ENCODE peak calls at places on chromosome 5, in seven cellular contexts. One of them, this sample, is unnamed.

GRCh38 chr5:37847978-37848425 is 8.2 kb upstream of the GDNF start:
- DNase-seq in WERI-Rb-1: peak
- DNase-seq in substantia nigra: no peak
- DNase-seq in DND-41: no peak
- DNase-seq in NCI-H2107: peak
- DNase-seq in nucleus accumbens: no peak
- DNase-seq in CD8-positive, alpha-beta T cell: no peak
- DNase-seq in this sample: no peak

GRCh38 chr5:140312067-140312790 is 9.3 kb upstream of the PFDN1 start:
- DNase-seq in WERI-Rb-1: no peak
- DNase-seq in substantia nigra: no peak
- DNase-seq in DND-41: no peak
- DNase-seq in NCI-H2107: no peak
- DNase-seq in nucleus accumbens: no peak
- DNase-seq in CD8-positive, alpha-beta T cell: no peak
- DNase-seq in this sample: no peak

GRCh38 chr5:17019324-17019723 is 83.2 kb upstream of the MYO10 start:
- DNase-seq in WERI-Rb-1: no peak
- DNase-seq in substantia nigra: no peak
- DNase-seq in DND-41: no peak
- DNase-seq in NCI-H2107: no peak
- DNase-seq in nucleus accumbens: no peak
- DNase-seq in CD8-positive, alpha-beta T cell: no peak
- DNase-seq in this sample: no peak

GRCh38 chr5:149314571-149315111 is 30.7 kb upstream of the GRPEL2 start:
- DNase-seq in WERI-Rb-1: peak
- DNase-seq in substantia nigra: no peak
- DNase-seq in DND-41: no peak
- DNase-seq in NCI-H2107: no peak
- DNase-seq in nucleus accumbens: no peak
- DNase-seq in CD8-positive, alpha-beta T cell: no peak
- DNase-seq in this sample: no peak

GRCh38 chr5:60339691-60340191 is 360.2 kb downstream of the DEPDC1B start:
- DNase-seq in WERI-Rb-1: no peak
- DNase-seq in substantia nigra: peak
- DNase-seq in DND-41: no peak
- DNase-seq in NCI-H2107: no peak
- DNase-seq in nucleus accumbens: no peak
- DNase-seq in CD8-positive, alpha-beta T cell: no peak
- DNase-seq in this sample: peak

GRCh38 chr5:2176581-2176980 is 293.9 kb upstream of the IRX4 start:
- DNase-seq in WERI-Rb-1: no peak
- DNase-seq in substantia nigra: no peak
- DNase-seq in DND-41: no peak
- DNase-seq in NCI-H2107: no peak
- DNase-seq in nucleus accumbens: no peak
- DNase-seq in CD8-positive, alpha-beta T cell: no peak
- DNase-seq in this sample: no peak

GRCh38 chr5:68077349-68077894 is 138.1 kb upstream of the PIK3R1 start:
- DNase-seq in WERI-Rb-1: peak
- DNase-seq in substantia nigra: no peak
- DNase-seq in DND-41: no peak
- DNase-seq in NCI-H2107: no peak
- DNase-seq in nucleus accumbens: no peak
- DNase-seq in CD8-positive, alpha-beta T cell: no peak
- DNase-seq in this sample: no peak

GRCh38 chr5:124806026-124806856 is 59.8 kb upstream of the ZNF608 start:
- DNase-seq in WERI-Rb-1: peak
- DNase-seq in substantia nigra: peak
- DNase-seq in DND-41: no peak
- DNase-seq in NCI-H2107: peak
- DNase-seq in nucleus accumbens: no peak
- DNase-seq in CD8-positive, alpha-beta T cell: no peak
- DNase-seq in this sample: peak

GRCh38 chr5:7331083-7331482 is 64.9 kb upstream of the ADCY2 start:
- DNase-seq in WERI-Rb-1: no peak
- DNase-seq in substantia nigra: no peak
- DNase-seq in DND-41: no peak
- DNase-seq in NCI-H2107: peak
- DNase-seq in nucleus accumbens: no peak
- DNase-seq in CD8-positive, alpha-beta T cell: no peak
- DNase-seq in this sample: no peak

GRCh38 chr5:140630296-140630695 is 2.7 kb downstream of the CD14 start:
- DNase-seq in WERI-Rb-1: no peak
- DNase-seq in substantia nigra: no peak
- DNase-seq in DND-41: no peak
- DNase-seq in NCI-H2107: no peak
- DNase-seq in nucleus accumbens: no peak
- DNase-seq in CD8-positive, alpha-beta T cell: no peak
- DNase-seq in this sample: no peak

GRCh38 chr5:84393969-84394368 is 9.3 kb upstream of the EDIL3 start:
- DNase-seq in WERI-Rb-1: no peak
- DNase-seq in substantia nigra: no peak
- DNase-seq in DND-41: no peak
- DNase-seq in NCI-H2107: no peak
- DNase-seq in nucleus accumbens: no peak
- DNase-seq in CD8-positive, alpha-beta T cell: no peak
- DNase-seq in this sample: no peak

GRCh38 chr5:132103380-132103951 is 29.9 kb downstream of the CSF2 start:
- DNase-seq in WERI-Rb-1: no peak
- DNase-seq in substantia nigra: no peak
- DNase-seq in DND-41: peak
- DNase-seq in NCI-H2107: no peak
- DNase-seq in nucleus accumbens: no peak
- DNase-seq in CD8-positive, alpha-beta T cell: peak
- DNase-seq in this sample: no peak

GRCh38 chr5:556909-557441 is 32.7 kb upstream of the SLC9A3 start:
- DNase-seq in WERI-Rb-1: peak
- DNase-seq in substantia nigra: no peak
- DNase-seq in DND-41: no peak
- DNase-seq in NCI-H2107: no peak
- DNase-seq in nucleus accumbens: no peak
- DNase-seq in CD8-positive, alpha-beta T cell: no peak
- DNase-seq in this sample: no peak

GRCh38 chr5:108093186-108093585 is 288.7 kb downstream of the FBXL17 start:
- DNase-seq in WERI-Rb-1: no peak
- DNase-seq in substantia nigra: no peak
- DNase-seq in DND-41: no peak
- DNase-seq in NCI-H2107: no peak
- DNase-seq in nucleus accumbens: no peak
- DNase-seq in CD8-positive, alpha-beta T cell: no peak
- DNase-seq in this sample: no peak

GRCh38 chr5:103778915-103779314 is 216.3 kb upstream of the NUDT12 start:
- DNase-seq in WERI-Rb-1: no peak
- DNase-seq in substantia nigra: no peak
- DNase-seq in DND-41: no peak
- DNase-seq in NCI-H2107: no peak
- DNase-seq in nucleus accumbens: no peak
- DNase-seq in CD8-positive, alpha-beta T cell: no peak
- DNase-seq in this sample: no peak

GRCh38 chr5:138032028-138032571 is 779 bp downstream of the FAM13B start:
- DNase-seq in WERI-Rb-1: no peak
- DNase-seq in substantia nigra: peak
- DNase-seq in DND-41: no peak
- DNase-seq in NCI-H2107: no peak
- DNase-seq in nucleus accumbens: peak
- DNase-seq in CD8-positive, alpha-beta T cell: no peak
- DNase-seq in this sample: peak

GRCh38 chr5:148457183-148457620 is 73.4 kb downstream of the FBXO38 start:
- DNase-seq in WERI-Rb-1: peak
- DNase-seq in substantia nigra: no peak
- DNase-seq in DND-41: peak
- DNase-seq in NCI-H2107: no peak
- DNase-seq in nucleus accumbens: no peak
- DNase-seq in CD8-positive, alpha-beta T cell: no peak
- DNase-seq in this sample: no peak

GRCh38 chr5:139631520-139632165 is 16.5 kb upstream of the CXXC5 start:
- DNase-seq in WERI-Rb-1: no peak
- DNase-seq in substantia nigra: no peak
- DNase-seq in DND-41: no peak
- DNase-seq in NCI-H2107: no peak
- DNase-seq in nucleus accumbens: no peak
- DNase-seq in CD8-positive, alpha-beta T cell: no peak
- DNase-seq in this sample: no peak

GRCh38 chr5:126178521-126178920 is 244.7 kb upstream of the GRAMD2B start:
- DNase-seq in WERI-Rb-1: no peak
- DNase-seq in substantia nigra: no peak
- DNase-seq in DND-41: no peak
- DNase-seq in NCI-H2107: no peak
- DNase-seq in nucleus accumbens: no peak
- DNase-seq in CD8-positive, alpha-beta T cell: no peak
- DNase-seq in this sample: peak

GRCh38 chr5:173643964-173644363 is 27.5 kb upstream of the BOD1 start:
- DNase-seq in WERI-Rb-1: no peak
- DNase-seq in substantia nigra: peak
- DNase-seq in DND-41: peak
- DNase-seq in NCI-H2107: peak
- DNase-seq in nucleus accumbens: peak
- DNase-seq in CD8-positive, alpha-beta T cell: no peak
- DNase-seq in this sample: peak

GRCh38 chr5:132525299-132525724 is 18.0 kb downstream of the IL5 start:
- DNase-seq in WERI-Rb-1: no peak
- DNase-seq in substantia nigra: no peak
- DNase-seq in DND-41: no peak
- DNase-seq in NCI-H2107: no peak
- DNase-seq in nucleus accumbens: no peak
- DNase-seq in CD8-positive, alpha-beta T cell: no peak
- DNase-seq in this sample: no peak

GRCh38 chr5:177154003-177154643 is 20.6 kb downstream of the NSD1 start:
- DNase-seq in WERI-Rb-1: no peak
- DNase-seq in substantia nigra: no peak
- DNase-seq in DND-41: no peak
- DNase-seq in NCI-H2107: no peak
- DNase-seq in nucleus accumbens: no peak
- DNase-seq in CD8-positive, alpha-beta T cell: no peak
- DNase-seq in this sample: no peak

GRCh38 chr5:59746261-59746765 is 147.2 kb downstream of the PDE4D start:
- DNase-seq in WERI-Rb-1: peak
- DNase-seq in substantia nigra: no peak
- DNase-seq in DND-41: no peak
- DNase-seq in NCI-H2107: no peak
- DNase-seq in nucleus accumbens: no peak
- DNase-seq in CD8-positive, alpha-beta T cell: no peak
- DNase-seq in this sample: no peak